ENCODE peak calls at places on chromosome 13, in five cellular contexts. X is heart right ventricle, F is ascending aorta, P is RWPE1, J is AG04450. L is an unnamed sample.

GRCh38 chr13:65894049-65894448 is 1336.1 kb downstream of the PCDH9 start:
- DNase-seq in X (no peak), F (no peak), P (no peak), J (no peak), L (no peak)

GRCh38 chr13:98368019-98368418 is 190.9 kb upstream of the RNF113B start:
- DNase-seq in X (no peak), F (no peak), P (no peak), J (peak), L (no peak)

GRCh38 chr13:48775285-48775684 is 121.6 kb downstream of the CYSLTR2 start:
- DNase-seq in X (no peak), F (no peak), P (no peak), J (no peak), L (no peak)

GRCh38 chr13:99969934-99970760 is 1.4 kb downstream of the ZIC5 start:
- DNase-seq in X (no peak), F (no peak), P (no peak), J (no peak), L (no peak)

GRCh38 chr13:61500176-61500575 is 84.5 kb upstream of the PCDH20 start:
- DNase-seq in X (no peak), F (no peak), P (no peak), J (no peak), L (no peak)

GRCh38 chr13:22848539-22849052 is 332.2 kb upstream of the SGCG start:
- DNase-seq in X (no peak), F (no peak), P (no peak), J (no peak), L (no peak)

GRCh38 chr13:44249439-44249838 is 124.2 kb upstream of the SERP2 start:
- DNase-seq in X (peak), F (no peak), P (no peak), J (peak), L (no peak)

GRCh38 chr13:71912524-71912923 is 45.5 kb upstream of the DACH1 start:
- DNase-seq in X (no peak), F (no peak), P (no peak), J (no peak), L (no peak)

GRCh38 chr13:99386911-99387788 is 80.0 kb upstream of the GPR183 start:
- DNase-seq in X (no peak), F (peak), P (peak), J (no peak), L (no peak)

GRCh38 chr13:48775804-48776203 is 122.1 kb downstream of the CYSLTR2 start:
- DNase-seq in X (no peak), F (no peak), P (no peak), J (peak), L (no peak)

GRCh38 chr13:42373048-42373812 is 101.3 kb downstream of the AKAP11 start:
- DNase-seq in X (no peak), F (no peak), P (no peak), J (no peak), L (no peak)

GRCh38 chr13:102394158-102395053 is 7.4 kb downstream of the FGF14 start:
- DNase-seq in X (peak), F (peak), P (peak), J (peak), L (peak)

GRCh38 chr13:100671389-100672182 is 3.0 kb downstream of the TMTC4 start:
- DNase-seq in X (no peak), F (no peak), P (no peak), J (no peak), L (no peak)

GRCh38 chr13:51235756-51236564 is 13.8 kb downstream of the FAM124A start:
- DNase-seq in X (no peak), F (no peak), P (no peak), J (no peak), L (no peak)

GRCh38 chr13:39159393-39159792 is 121.1 kb downstream of the NHLRC3 start:
- DNase-seq in X (no peak), F (no peak), P (no peak), J (no peak), L (no peak)

GRCh38 chr13:96982672-96983071 is 11.6 kb downstream of the OXGR1 start:
- DNase-seq in X (peak), F (no peak), P (no peak), J (no peak), L (no peak)

GRCh38 chr13:104683789-104684188 is 1617.6 kb upstream of the SLC10A2 start:
- DNase-seq in X (no peak), F (no peak), P (no peak), J (no peak), L (no peak)

GRCh38 chr13:44068169-44068568 is 188.5 kb downstream of the LACC1 start:
- DNase-seq in X (no peak), F (no peak), P (no peak), J (no peak), L (no peak)

GRCh38 chr13:108902557-108903155 is 273.2 kb downstream of the MYO16 start:
- DNase-seq in X (no peak), F (no peak), P (peak), J (no peak), L (no peak)

GRCh38 chr13:105552078-105552477 is 983.4 kb downstream of the EFNB2 start:
- DNase-seq in X (no peak), F (no peak), P (no peak), J (no peak), L (no peak)

GRCh38 chr13:32314271-32314967 is 744 bp downstream of the ZAR1L start:
- DNase-seq in X (peak), F (peak), P (no peak), J (no peak), L (no peak)

GRCh38 chr13:93959796-93960533 is 519.5 kb downstream of the DCT start:
- DNase-seq in X (no peak), F (no peak), P (no peak), J (no peak), L (no peak)

GRCh38 chr13:110521946-110522345 is 39.6 kb downstream of the RAB20 start:
- DNase-seq in X (no peak), F (no peak), P (no peak), J (no peak), L (no peak)

GRCh38 chr13:72453161-72453560 is 274.3 kb downstream of the MZT1 start:
- DNase-seq in X (no peak), F (no peak), P (no peak), J (no peak), L (no peak)

GRCh38 chr13:101305981-101306411 is 110.3 kb downstream of the NALCN start:
- DNase-seq in X (no peak), F (no peak), P (no peak), J (no peak), L (no peak)

GRCh38 chr13:89865331-89865833 is 1482.1 kb upstream of the MIR17HG start:
- DNase-seq in X (no peak), F (no peak), P (no peak), J (no peak), L (no peak)

GRCh38 chr13:79340490-79340889 is 65.6 kb downstream of the RBM26 start:
- DNase-seq in X (no peak), F (no peak), P (no peak), J (no peak), L (no peak)

GRCh38 chr13:95523598-95523997 is 28.9 kb upstream of the CLDN10 start:
- DNase-seq in X (no peak), F (no peak), P (no peak), J (no peak), L (no peak)

GRCh38 chr13:95527955-95528354 is 24.6 kb upstream of the CLDN10 start:
- DNase-seq in X (no peak), F (no peak), P (no peak), J (no peak), L (no peak)

GRCh38 chr13:95530178-95530577 is 22.3 kb upstream of the CLDN10 start:
- DNase-seq in X (no peak), F (no peak), P (peak), J (no peak), L (no peak)

GRCh38 chr13:95524270-95524901 is 28.1 kb upstream of the CLDN10 start:
- DNase-seq in X (no peak), F (no peak), P (peak), J (no peak), L (no peak)
- H3K27ac ChIP-seq in X (no peak), F (no peak), P (peak), J (no peak), L (no peak)

DNA sequence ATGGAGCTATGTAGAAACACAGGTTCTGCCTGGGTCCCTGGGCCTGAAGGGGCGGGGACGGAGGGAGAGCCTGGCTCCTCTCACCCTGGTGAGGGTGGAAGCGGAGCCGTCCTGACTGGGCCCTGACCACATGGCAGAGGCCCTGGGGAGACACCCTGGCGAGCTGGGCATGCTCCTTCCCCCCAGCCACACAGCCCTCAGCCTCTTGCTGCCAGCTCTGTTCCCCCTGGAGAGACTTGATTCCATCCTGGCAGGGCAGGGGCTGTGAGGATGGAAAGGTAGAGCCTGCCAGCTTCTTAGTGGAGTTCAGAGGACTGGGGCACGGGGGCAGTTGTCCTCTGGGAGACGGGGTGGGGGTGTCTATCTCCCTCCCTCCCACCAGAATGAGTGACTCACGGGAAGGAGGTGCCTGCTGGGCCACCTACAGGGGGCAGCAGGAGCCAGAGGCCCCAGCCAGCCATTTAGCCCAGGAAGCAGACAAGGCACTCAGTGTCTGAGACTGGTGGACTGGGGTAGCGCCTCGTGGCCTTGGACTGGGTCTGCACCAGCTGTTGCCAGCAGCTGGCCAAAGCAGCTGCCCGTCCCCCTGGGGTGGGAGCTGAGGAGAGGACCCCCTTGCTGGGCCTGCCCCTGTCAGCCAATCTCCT is 22.8 kb upstream of the RNF17 start:
- DNase-seq in X (no peak), F (no peak), P (no peak), J (no peak), L (no peak)
- TF ChIP-seq CTCF in X (no peak), F (no peak), P (no peak), J (no peak), L (no peak)

GRCh38 chr13:47112900-47113299 is 216.0 kb upstream of the HTR2A start:
- DNase-seq in X (no peak), F (no peak), P (no peak), J (no peak), L (no peak)

GRCh38 chr13:47112205-47112896 is 215.5 kb upstream of the HTR2A start:
- DNase-seq in X (no peak), F (no peak), P (peak), J (no peak), L (no peak)

GRCh38 chr13:47111499-47111898 is 214.6 kb upstream of the HTR2A start:
- DNase-seq in X (no peak), F (no peak), P (no peak), J (no peak), L (no peak)

GRCh38 chr13:47110833-47111240 is 214.0 kb upstream of the HTR2A start:
- DNase-seq in X (no peak), F (no peak), P (no peak), J (no peak), L (no peak)

DNA sequence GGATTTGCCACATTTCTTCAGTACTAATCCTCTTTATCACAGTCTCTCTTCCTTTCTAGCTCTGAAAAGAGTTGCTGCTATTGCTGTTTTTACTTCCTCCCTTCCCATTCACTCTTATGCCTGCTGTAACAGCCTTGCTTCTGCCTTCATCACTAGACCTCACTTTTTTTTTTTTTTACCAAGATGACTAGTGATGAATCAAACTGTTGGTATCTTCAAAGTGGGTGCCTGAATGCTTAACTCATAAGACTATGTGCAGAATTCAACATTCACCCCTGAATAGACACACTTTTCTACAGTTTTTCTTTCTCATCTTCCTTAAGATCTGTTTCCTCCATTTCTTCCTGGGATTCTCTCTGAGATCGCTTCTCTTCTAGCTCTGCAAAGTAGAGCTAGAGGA is 217.2 kb upstream of the HTR2A start:
- DNase-seq in X (no peak), F (no peak), P (peak), J (peak), L (no peak)
- H3K27ac ChIP-seq in X (no peak), F (no peak), P (no peak), J (no peak), L (no peak)

GRCh38 chr13:70623260-70623659 is 515.0 kb upstream of the KLHL1 start:
- DNase-seq in X (no peak), F (no peak), P (peak), J (no peak), L (no peak)
- TF ChIP-seq CTCF in X (no peak), F (no peak), P (peak), J (peak), L (peak)

DNA sequence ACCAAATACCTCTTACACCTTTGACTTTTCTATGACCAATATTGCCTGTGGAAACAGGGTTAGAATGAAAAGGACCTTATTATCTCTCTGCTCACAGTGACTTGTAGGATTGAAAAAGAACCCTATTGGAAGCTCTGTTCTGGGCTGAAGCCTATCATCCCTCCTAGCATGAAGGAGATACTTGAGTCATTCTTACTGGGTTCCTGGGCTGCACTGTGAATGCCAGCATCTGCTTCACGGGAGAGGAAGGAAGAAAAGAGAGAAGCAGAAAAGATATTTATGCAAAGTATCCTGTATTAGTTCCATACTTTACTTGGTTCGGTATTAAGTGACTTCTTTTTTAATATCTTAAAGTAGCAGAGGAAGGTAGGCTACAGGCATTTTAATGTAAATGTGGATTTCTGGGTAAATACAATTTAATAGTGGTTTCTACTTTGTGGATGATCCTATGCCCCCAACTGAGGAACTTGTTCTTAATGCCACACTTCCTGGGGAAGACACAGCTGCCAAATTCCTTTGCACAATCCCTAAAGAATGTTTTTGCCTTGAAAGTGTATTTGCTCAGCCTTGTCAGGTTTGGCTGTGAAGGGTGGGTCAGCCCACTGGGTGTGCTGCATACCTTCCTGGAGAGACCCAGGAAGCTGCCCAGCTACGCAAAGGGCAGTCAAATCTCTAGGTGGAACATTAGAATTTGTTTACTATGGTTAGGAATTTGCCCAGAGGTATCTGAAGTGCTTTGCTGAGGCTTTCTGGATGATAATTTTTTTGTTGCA is 13.7 kb upstream of the SCEL start:
- DNase-seq in X (no peak), F (no peak), P (peak), J (no peak), L (no peak)
- H3K27ac ChIP-seq in X (no peak), F (no peak), P (peak), J (no peak), L (no peak)

DNA sequence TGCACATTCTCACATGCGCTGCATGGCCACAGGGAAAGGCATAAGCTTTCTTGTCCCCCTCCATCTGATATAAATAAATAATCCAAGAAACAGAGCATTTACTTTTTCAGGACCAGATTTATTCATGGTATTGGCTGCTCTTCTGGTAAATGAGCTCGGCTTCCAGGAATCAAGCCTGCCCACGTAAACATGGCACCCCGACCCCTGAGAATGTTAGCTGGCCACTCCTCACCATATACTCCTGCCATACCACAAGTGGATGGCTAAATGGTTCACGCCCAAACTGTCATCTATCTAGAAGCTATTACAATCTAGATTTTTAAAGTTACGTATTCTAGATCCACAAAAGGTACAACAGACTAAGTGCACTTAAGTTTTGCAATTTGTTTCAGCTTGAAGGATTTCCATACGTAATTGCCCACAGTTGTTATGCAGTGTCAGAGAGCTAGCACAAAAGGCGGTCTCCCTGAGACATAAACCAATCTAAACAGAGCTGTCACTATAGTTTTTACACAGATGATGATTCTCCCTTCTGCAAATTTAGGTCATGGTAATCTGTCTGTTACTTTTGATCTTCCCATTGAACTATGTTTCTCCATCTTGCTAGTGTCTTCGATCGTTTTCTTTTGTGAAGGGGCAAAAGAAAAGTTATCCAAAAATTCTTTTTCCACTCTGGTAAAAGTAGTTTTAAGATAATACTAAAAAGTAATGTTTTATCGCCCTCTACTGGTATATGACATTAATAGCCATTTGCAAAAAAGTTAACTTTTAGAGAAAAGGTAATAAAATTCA is 16.2 kb upstream of the FOXO1 start:
- DNase-seq in X (no peak), F (no peak), P (no peak), J (no peak), L (no peak)
- TF ChIP-seq CTCF in X (peak), F (peak), P (peak), J (peak), L (peak)

GRCh38 chr13:27425918-27426630 is 1.7 kb downstream of the GTF3A start:
- DNase-seq in X (peak), F (peak), P (peak), J (no peak), L (peak)

GRCh38 chr13:27427663-27428062 is 3.2 kb downstream of the GTF3A start:
- DNase-seq in X (no peak), F (no peak), P (no peak), J (no peak), L (no peak)

GRCh38 chr13:27423333-27423732 is 1.1 kb upstream of the GTF3A start:
- DNase-seq in X (no peak), F (no peak), P (no peak), J (no peak), L (no peak)

GRCh38 chr13:27424246-27425150 is at the start of gene GTF3A:
- DNase-seq in X (peak), F (peak), P (peak), J (peak), L (peak)

GRCh38 chr13:27425151-27425917 is 915 bp downstream of the GTF3A start:
- DNase-seq in X (no peak), F (no peak), P (no peak), J (no peak), L (no peak)
- H3K27ac ChIP-seq in X (peak), F (peak), P (peak), J (peak), L (peak)

GRCh38 chr13:113412440-113412839 is 40.8 kb downstream of the ADPRHL1 start:
- DNase-seq in X (no peak), F (no peak), P (no peak), J (no peak), L (no peak)

GRCh38 chr13:113414335-113414734 is 39.0 kb downstream of the ADPRHL1 start:
- DNase-seq in X (no peak), F (no peak), P (no peak), J (no peak), L (no peak)

GRCh38 chr13:113415032-113415431 is 38.3 kb downstream of the ADPRHL1 start:
- DNase-seq in X (no peak), F (no peak), P (no peak), J (no peak), L (no peak)

GRCh38 chr13:113413178-113413897 is 40.0 kb downstream of the ADPRHL1 start:
- DNase-seq in X (no peak), F (peak), P (no peak), J (no peak), L (no peak)

GRCh38 chr13:113413898-113414282 is 39.4 kb downstream of the ADPRHL1 start:
- DNase-seq in X (no peak), F (peak), P (no peak), J (no peak), L (no peak)
- TF ChIP-seq CTCF in X (no peak), F (no peak), P (no peak), J (no peak), L (no peak)

DNA sequence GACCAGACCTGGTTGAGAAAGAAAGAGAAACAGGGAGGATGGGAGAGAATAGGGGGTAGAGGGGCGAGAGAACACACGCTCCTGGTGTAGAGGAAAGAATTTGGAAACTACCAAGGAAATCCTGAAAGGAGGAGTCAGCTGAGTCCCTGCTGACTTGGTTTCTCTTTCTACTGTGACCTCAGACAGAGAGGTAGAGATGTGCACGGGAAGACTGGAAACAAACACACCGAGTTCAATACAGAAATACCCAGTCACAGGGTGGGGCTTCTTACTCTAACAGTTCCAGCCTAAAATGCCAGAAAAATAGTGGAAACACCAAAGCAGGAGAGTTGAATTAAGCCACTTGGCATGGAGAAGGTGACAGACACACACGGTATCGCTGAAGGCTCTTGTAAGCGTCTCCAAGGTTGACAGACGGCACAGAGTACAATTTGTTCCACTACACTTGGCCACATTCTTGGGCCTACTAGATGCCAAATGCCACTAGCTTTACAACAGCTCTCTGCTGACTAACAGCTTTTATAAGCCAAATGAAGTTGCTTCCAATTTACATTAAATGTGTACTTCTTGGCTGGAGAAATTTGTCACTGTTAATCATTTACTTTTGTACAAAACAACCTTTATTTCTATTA is 28.0 kb downstream of the LATS2 start:
- DNase-seq in X (peak), F (peak), P (no peak), J (no peak), L (no peak)
- H3K27ac ChIP-seq in X (peak), F (peak), P (no peak), J (peak), L (no peak)